ENCODE peak calls at places on chromosomes 12 and 14, in nine cellular contexts. G, D, K, Y, J, I, Q, F and N are unnamed samples.
A peak's percentile ranks its signal among the peaks of the same experiment; 100 is the strongest.

GRCh38 chr12:55974308-55974724 is 438 bp downstream of the RAB5B start:
- DNase-seq in G (peak; percentile 56), D (no peak), K (peak; percentile 56), Y (no peak), J (peak; percentile 38), I (peak; percentile 45), Q (peak; percentile 79), F (peak; percentile 26), N (no peak)

GRCh38 chr12:128047266-128048060 is 219.5 kb upstream of the TMEM132C start:
- DNase-seq in G (no peak), D (no peak), K (no peak), Y (no peak), J (no peak), I (no peak), Q (no peak), F (no peak), N (no peak)

GRCh38 chr12:103803847-103804246 is 37.2 kb downstream of the NT5DC3 start:
- DNase-seq in G (no peak), D (no peak), K (no peak), Y (no peak), J (no peak), I (no peak), Q (no peak), F (no peak), N (no peak)

GRCh38 chr12:94263905-94264655 is 115.7 kb downstream of the PLXNC1 start:
- DNase-seq in G (no peak), D (no peak), K (no peak), Y (no peak), J (no peak), I (no peak), Q (peak; percentile 87), F (no peak), N (no peak)

GRCh38 chr12:27902651-27903050 is 69.9 kb downstream of the PTHLH start:
- DNase-seq in G (no peak), D (no peak), K (no peak), Y (no peak), J (no peak), I (no peak), Q (no peak), F (no peak), N (no peak)

GRCh38 chr12:100545092-100545491 is 28.4 kb upstream of the GAS2L3 start:
- DNase-seq in G (no peak), D (no peak), K (peak; percentile 16), Y (no peak), J (no peak), I (peak; percentile 50), Q (no peak), F (peak; percentile 7), N (no peak)

GRCh38 chr12:65725376-65725775 is 98.9 kb upstream of the HMGA2 start:
- DNase-seq in G (no peak), D (no peak), K (no peak), Y (no peak), J (no peak), I (peak; percentile 46), Q (no peak), F (peak; percentile 12), N (no peak)

GRCh38 chr12:123092866-123093265 is 58.0 kb downstream of the PITPNM2 start:
- DNase-seq in G (no peak), D (no peak), K (no peak), Y (no peak), J (no peak), I (no peak), Q (no peak), F (no peak), N (no peak)

GRCh38 chr14:61126083-61126962 is 145.3 kb downstream of the SLC38A6 start:
- DNase-seq in G (no peak), D (no peak), K (no peak), Y (no peak), J (no peak), I (no peak), Q (no peak), F (no peak), N (no peak)

GRCh38 chr14:86237733-86238132 is 707.8 kb downstream of the FLRT2 start:
- DNase-seq in G (no peak), D (no peak), K (no peak), Y (no peak), J (no peak), I (no peak), Q (peak; percentile 27), F (no peak), N (no peak)

GRCh38 chr12:18658179-18658578 is 79.6 kb downstream of the PLCZ1 start:
- DNase-seq in G (no peak), D (no peak), K (no peak), Y (no peak), J (no peak), I (no peak), Q (no peak), F (no peak), N (no peak)

GRCh38 chr12:65875635-65876034 is 51.4 kb downstream of the HMGA2 start:
- DNase-seq in G (peak; percentile 40), D (no peak), K (no peak), Y (no peak), J (no peak), I (peak; percentile 69), Q (no peak), F (peak; percentile 76), N (no peak)

GRCh38 chr14:64637735-64638473 is 66.3 kb upstream of the PLEKHG3 start:
- DNase-seq in G (no peak), D (no peak), K (no peak), Y (no peak), J (no peak), I (no peak), Q (no peak), F (no peak), N (no peak)

GRCh38 chr14:38199768-38200167 is 7.9 kb upstream of the SSTR1 start:
- DNase-seq in G (no peak), D (no peak), K (no peak), Y (no peak), J (no peak), I (peak; percentile 72), Q (no peak), F (peak; percentile 80), N (no peak)

GRCh38 chr12:127688901-127689428 is 578.0 kb upstream of the TMEM132C start:
- DNase-seq in G (no peak), D (no peak), K (no peak), Y (no peak), J (no peak), I (no peak), Q (no peak), F (no peak), N (no peak)

GRCh38 chr12:127262658-127263057 is 1004.3 kb upstream of the TMEM132C start:
- DNase-seq in G (no peak), D (no peak), K (no peak), Y (no peak), J (no peak), I (no peak), Q (no peak), F (no peak), N (no peak)

GRCh38 chr12:104410326-104410725 is 46.4 kb upstream of the CHST11 start:
- DNase-seq in G (no peak), D (no peak), K (no peak), Y (no peak), J (no peak), I (no peak), Q (no peak), F (no peak), N (no peak)

GRCh38 chr12:27552235-27552634 is 28.2 kb downstream of the PPFIBP1 start:
- DNase-seq in G (no peak), D (no peak), K (no peak), Y (no peak), J (no peak), I (no peak), Q (no peak), F (no peak), N (no peak)

GRCh38 chr12:1741154-1741949 is 50.5 kb downstream of the ADIPOR2 start:
- DNase-seq in G (no peak), D (no peak), K (no peak), Y (no peak), J (no peak), I (peak; percentile 30), Q (no peak), F (peak; percentile 41), N (no peak)

GRCh38 chr12:109493090-109493489 is 15.7 kb downstream of the UBE3B start:
- DNase-seq in G (no peak), D (no peak), K (no peak), Y (no peak), J (no peak), I (no peak), Q (no peak), F (no peak), N (no peak)

GRCh38 chr12:56838602-56839488 is 75.7 kb downstream of the HSD17B6 start:
- DNase-seq in G (no peak), D (no peak), K (no peak), Y (no peak), J (no peak), I (no peak), Q (no peak), F (no peak), N (no peak)

GRCh38 chr14:90522585-90523191 is 125.9 kb downstream of the CALM1 start:
- DNase-seq in G (no peak), D (peak; percentile 42), K (no peak), Y (no peak), J (peak; percentile 59), I (no peak), Q (no peak), F (no peak), N (no peak)

GRCh38 chr14:89651805-89652204 is 234.8 kb upstream of the FOXN3 start:
- DNase-seq in G (no peak), D (no peak), K (no peak), Y (no peak), J (no peak), I (no peak), Q (peak; percentile 16), F (no peak), N (no peak)

GRCh38 chr14:95389471-95390011 is 69.8 kb upstream of the CLMN start:
- DNase-seq in G (no peak), D (peak; percentile 88), K (no peak), Y (peak; percentile 72), J (peak; percentile 85), I (no peak), Q (no peak), F (no peak), N (no peak)
- TF ChIP-seq CTCF in G (no peak), D (no peak), K (no peak), Y (no peak), J (no peak), I (no peak), Q (no peak), F (no peak), N (no peak)

GRCh38 chr14:72291908-72292688 is 359.9 kb downstream of the RGS6 start:
- DNase-seq in G (peak; percentile 59), D (no peak), K (peak; percentile 35), Y (no peak), J (no peak), I (peak; percentile 58), Q (peak; percentile 79), F (peak; percentile 71), N (no peak)
- TF ChIP-seq CTCF in G (peak; percentile 43), D (peak; percentile 82), K (peak; percentile 56), Y (no peak), J (peak; percentile 83), I (peak; percentile 61), Q (peak; percentile 69), F (peak; percentile 84), N (peak; percentile 25)

GRCh38 chr12:97960741-97961608 is 498.4 kb downstream of the RMST start:
- DNase-seq in G (peak; percentile 13), D (no peak), K (peak; percentile 31), Y (no peak), J (no peak), I (no peak), Q (peak; percentile 81), F (no peak), N (no peak)
- TF ChIP-seq CTCF in G (peak; percentile 67), D (peak; percentile 58), K (peak; percentile 46), Y (no peak), J (no peak), I (peak; percentile 7), Q (peak; percentile 88), F (peak; percentile 61), N (no peak)

GRCh38 chr12:121430821-121431415 is 31.0 kb downstream of the RNF34 start:
- DNase-seq in G (no peak), D (no peak), K (no peak), Y (no peak), J (no peak), I (no peak), Q (no peak), F (no peak), N (no peak)
- TF ChIP-seq CTCF in G (no peak), D (no peak), K (no peak), Y (no peak), J (no peak), I (no peak), Q (no peak), F (no peak), N (no peak)